ENCODE peak calls at places on chromosome X, in four cellular contexts. N is BE2C, X is adipocyte, Y is omental fat pad. H is an unnamed sample.

GRCh38 chrX:149903889-149904748 is 23.1 kb downstream of the MAGEA8 start:
- DNase-seq in N (no peak), X (peak), Y (no peak), H (no peak)

GRCh38 chrX:124605518-124605917 is 259.2 kb downstream of the SH2D1A start:
- DNase-seq in N (no peak), X (no peak), Y (no peak), H (no peak)

GRCh38 chrX:21004835-21005234 is 369.4 kb upstream of the CNKSR2 start:
- DNase-seq in N (no peak), X (no peak), Y (no peak), H (peak)

GRCh38 chrX:41529221-41529620 is 82.1 kb downstream of the NYX start:
- DNase-seq in N (no peak), X (no peak), Y (no peak), H (no peak)

GRCh38 chrX:24426921-24427746 is 38.0 kb upstream of the PDK3 start:
- DNase-seq in N (no peak), X (peak), Y (no peak), H (peak)

GRCh38 chrX:29453333-29453732 is 762.0 kb upstream of the MAGEB2 start:
- DNase-seq in N (no peak), X (no peak), Y (no peak), H (no peak)

GRCh38 chrX:96407501-96407900 is 277.1 kb upstream of the DIAPH2 start:
- DNase-seq in N (no peak), X (peak), Y (no peak), H (peak)

GRCh38 chrX:27565992-27566391 is 24.2 kb upstream of the DCAF8L2 start:
- DNase-seq in N (peak), X (no peak), Y (no peak), H (peak)

GRCh38 chrX:1306909-1307625 is 29.5 kb upstream of the IL3RA start:
- DNase-seq in N (no peak), X (no peak), Y (no peak), H (no peak)

GRCh38 chrX:119541188-119541587 is 24.0 kb downstream of the STEEP1 start:
- DNase-seq in N (no peak), X (peak), Y (no peak), H (peak)

GRCh38 chrX:107272431-107272921 is 66.1 kb downstream of the DNAAF6 start:
- DNase-seq in N (no peak), X (no peak), Y (no peak), H (no peak)

GRCh38 chrX:145502670-145503069 is 255.4 kb downstream of the SPANXN1 start:
- DNase-seq in N (no peak), X (no peak), Y (no peak), H (no peak)

GRCh38 chrX:39809326-39809725 is 288.4 kb downstream of the BCOR start:
- DNase-seq in N (no peak), X (peak), Y (no peak), H (no peak)

GRCh38 chrX:11629593-11630211 is 36.0 kb downstream of the ARHGAP6 start:
- DNase-seq in N (no peak), X (peak), Y (no peak), H (peak)

GRCh38 chrX:17597836-17598434 is 139.4 kb upstream of the SCML1 start:
- DNase-seq in N (peak), X (peak), Y (peak), H (peak)

GRCh38 chrX:153340111-153340510 is 6.2 kb downstream of the ZNF275 start:
- DNase-seq in N (no peak), X (no peak), Y (no peak), H (no peak)

GRCh38 chrX:148741441-148741840 is 241.0 kb downstream of the AFF2 start:
- DNase-seq in N (no peak), X (no peak), Y (no peak), H (peak)

GRCh38 chrX:21412029-21412428 is 37.8 kb downstream of the CNKSR2 start:
- DNase-seq in N (no peak), X (no peak), Y (no peak), H (peak)

GRCh38 chrX:12895856-12896255 is 10.6 kb upstream of the TLR8 start:
- DNase-seq in N (no peak), X (no peak), Y (no peak), H (no peak)

GRCh38 chrX:78652971-78653822 is 5.9 kb downstream of the RTL3 start:
- DNase-seq in N (no peak), X (peak), Y (no peak), H (peak)